ENCODE peak calls at places on chromosomes 13 and 19, in nine cellular contexts. U is cardiac fibroblast; M is cardiac muscle cell; L is A549; Q is foreskin fibroblast; W is astrocyte of the spinal cord; S is GM23338; D is CD8-positive, alpha-beta T cell; T is endodermal cell. V is an unnamed sample.

GRCh38 chr19:19595171-19595701 is 23.3 kb downstream of the PBX4 start:
- DNase-seq in U (peak), M (peak), L (no peak), Q (peak), W (peak), S (no peak), D (no peak), T (no peak), V (no peak)

GRCh38 chr13:97330448-97330847 is 103.5 kb upstream of the RAP2A start:
- DNase-seq in U (no peak), M (no peak), L (no peak), Q (no peak), W (no peak), S (no peak), D (no peak), T (no peak), V (no peak)

GRCh38 chr13:86792153-86792651 is 879.0 kb upstream of the SLITRK5 start:
- DNase-seq in U (no peak), M (no peak), L (no peak), Q (no peak), W (no peak), S (peak), D (no peak), T (no peak), V (no peak)

GRCh38 chr19:38842439-38843174 is 7.2 kb downstream of the HNRNPL start:
- DNase-seq in U (no peak), M (no peak), L (peak), Q (no peak), W (no peak), S (no peak), D (peak), T (no peak), V (peak)

GRCh38 chr13:36531746-36532486 is 99.6 kb downstream of the CCNA1 start:
- DNase-seq in U (peak), M (peak), L (no peak), Q (peak), W (peak), S (no peak), D (no peak), T (no peak), V (no peak)

GRCh38 chr19:8004723-8005513 is 523 bp downstream of the ELAVL1 start:
- DNase-seq in U (peak), M (peak), L (no peak), Q (peak), W (peak), S (peak), D (no peak), T (no peak), V (no peak)

GRCh38 chr13:94716016-94716415 is 3.7 kb upstream of the SOX21 start:
- DNase-seq in U (peak), M (peak), L (no peak), Q (no peak), W (peak), S (peak), D (no peak), T (no peak), V (no peak)

GRCh38 chr19:720691-721160 is 12.0 kb downstream of the PALM start:
- DNase-seq in U (no peak), M (no peak), L (no peak), Q (no peak), W (no peak), S (peak), D (no peak), T (no peak), V (no peak)

GRCh38 chr13:78660130-78660857 is 1.3 kb upstream of the OBI1 start:
- DNase-seq in U (no peak), M (peak), L (peak), Q (peak), W (no peak), S (peak), D (peak), T (peak), V (no peak)

GRCh38 chr13:37640499-37640898 is 41.9 kb upstream of the POSTN start:
- DNase-seq in U (peak), M (peak), L (peak), Q (peak), W (peak), S (peak), D (no peak), T (no peak), V (no peak)

GRCh38 chr13:61470801-61471200 is 55.2 kb upstream of the PCDH20 start:
- DNase-seq in U (no peak), M (no peak), L (no peak), Q (no peak), W (no peak), S (no peak), D (no peak), T (no peak), V (no peak)

GRCh38 chr19:1401138-1401888 is at the start of gene GAMT:
- DNase-seq in U (peak), M (peak), L (no peak), Q (peak), W (no peak), S (peak), D (peak), T (peak), V (peak)

GRCh38 chr13:68261105-68261504 is 1031.0 kb upstream of the PCDH9 start:
- DNase-seq in U (no peak), M (no peak), L (no peak), Q (no peak), W (no peak), S (peak), D (no peak), T (peak), V (no peak)

GRCh38 chr19:28242317-28242927 is 970.5 kb downstream of the UQCRFS1 start:
- DNase-seq in U (peak), M (peak), L (peak), Q (peak), W (peak), S (peak), D (no peak), T (peak), V (no peak)

GRCh38 chr13:100707818-100708740 is 33.5 kb upstream of the TMTC4 start:
- DNase-seq in U (no peak), M (peak), L (no peak), Q (no peak), W (peak), S (no peak), D (no peak), T (no peak), V (no peak)

GRCh38 chr19:29665215-29665825 is at the start of gene PLEKHF1:
- DNase-seq in U (peak), M (peak), L (peak), Q (peak), W (peak), S (peak), D (peak), T (peak), V (peak)

GRCh38 chr13:113245858-113246791 is 36.7 kb downstream of the CUL4A start:
- DNase-seq in U (peak), M (peak), L (no peak), Q (peak), W (no peak), S (peak), D (no peak), T (no peak), V (no peak)

GRCh38 chr19:50565984-50566903 is 2.0 kb downstream of the LRRC4B start:
- DNase-seq in U (no peak), M (no peak), L (no peak), Q (no peak), W (no peak), S (peak), D (no peak), T (peak), V (no peak)
- TF ChIP-seq CTCF in U (no peak), M (no peak), L (no peak), Q (no peak), W (no peak), S (no peak), D (no peak), T (no peak), V (no peak)

GRCh38 chr13:73059460-73060250 is 850 bp downstream of the KLF5 start:
- DNase-seq in U (no peak), M (no peak), L (no peak), Q (peak), W (peak), S (peak), D (peak), T (peak), V (peak)

GRCh38 chr13:73057284-73058025 is 1.4 kb upstream of the KLF5 start:
- DNase-seq in U (no peak), M (no peak), L (no peak), Q (no peak), W (no peak), S (no peak), D (no peak), T (no peak), V (no peak)

GRCh38 chr13:73060251-73061160 is 1.7 kb downstream of the KLF5 start:
- DNase-seq in U (peak), M (peak), L (no peak), Q (peak), W (peak), S (no peak), D (no peak), T (no peak), V (no peak)

GRCh38 chr13:73058432-73058740 is 419 bp upstream of the KLF5 start:
- DNase-seq in U (no peak), M (no peak), L (no peak), Q (no peak), W (no peak), S (no peak), D (no peak), T (no peak), V (no peak)

DNA sequence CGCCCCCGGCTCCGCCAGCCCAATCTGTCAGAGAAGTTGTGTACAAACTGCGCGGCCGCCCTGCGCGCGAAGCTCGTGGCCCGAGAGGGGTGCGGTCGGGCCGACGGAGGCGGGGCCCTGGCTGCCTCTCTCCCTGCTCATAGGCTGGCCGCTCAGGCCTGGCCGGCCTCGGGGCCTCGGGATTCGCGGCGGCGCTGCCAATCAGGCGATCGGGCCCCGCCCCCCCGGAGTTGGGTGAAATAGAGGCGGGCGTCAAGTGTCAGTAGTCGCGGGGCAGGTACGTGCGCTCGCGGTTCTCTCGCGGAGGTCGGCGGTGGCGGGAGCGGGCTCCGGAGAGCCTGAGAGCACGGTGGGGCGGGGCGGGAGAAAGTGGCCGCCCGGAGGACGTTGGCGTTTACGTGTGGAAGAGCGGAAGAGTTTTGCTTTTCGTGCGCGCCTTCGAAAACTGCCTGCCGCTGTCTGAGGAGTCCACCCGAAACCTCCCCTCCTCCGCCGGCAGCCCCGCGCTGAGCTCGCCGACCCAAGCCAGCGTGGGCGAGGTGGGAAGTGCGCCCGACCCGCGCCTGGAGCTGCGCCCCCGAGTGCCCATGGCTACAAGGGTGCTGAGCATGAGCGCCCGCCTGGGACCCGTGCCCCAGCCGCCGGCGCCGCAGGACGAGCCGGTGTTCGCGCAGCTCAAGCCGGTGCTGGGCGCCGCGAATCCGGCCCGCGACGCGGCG is at the start of gene KLF5:
- DNase-seq in U (peak), M (peak), L (peak), Q (peak), W (peak), S (peak), D (peak), T (peak), V (peak)
- TF ChIP-seq CTCF in U (no peak), M (peak), L (no peak), Q (no peak), W (no peak), S (no peak), D (no peak), T (no peak), V (no peak)

DNA sequence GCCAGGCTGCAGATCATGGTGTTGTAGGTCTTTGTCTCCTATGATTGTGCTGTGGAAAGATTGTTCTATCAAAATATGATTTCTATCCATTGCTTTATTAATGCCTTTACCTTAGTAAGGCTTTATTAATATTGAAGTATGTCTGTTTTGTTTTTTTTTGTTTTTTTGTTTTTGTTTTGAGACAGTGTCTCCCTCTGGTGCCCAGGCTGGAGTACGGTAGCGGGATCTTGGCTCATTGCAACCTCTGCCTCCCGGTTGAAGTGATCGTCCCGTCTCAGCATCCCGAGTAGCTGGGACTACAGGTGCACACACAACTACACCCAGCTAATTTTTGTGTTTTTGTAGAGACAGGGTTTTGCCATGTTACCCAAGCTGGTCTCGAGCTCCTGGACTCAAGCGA is 7.7 kb downstream of the IRGC start:
- DNase-seq in U (no peak), M (no peak), L (no peak), Q (peak), W (no peak), S (peak), D (no peak), T (no peak), V (no peak)
- TF ChIP-seq CTCF in U (peak), M (peak), L (peak), Q (peak), W (peak), S (peak), D (no peak), T (peak), V (no peak)

DNA sequence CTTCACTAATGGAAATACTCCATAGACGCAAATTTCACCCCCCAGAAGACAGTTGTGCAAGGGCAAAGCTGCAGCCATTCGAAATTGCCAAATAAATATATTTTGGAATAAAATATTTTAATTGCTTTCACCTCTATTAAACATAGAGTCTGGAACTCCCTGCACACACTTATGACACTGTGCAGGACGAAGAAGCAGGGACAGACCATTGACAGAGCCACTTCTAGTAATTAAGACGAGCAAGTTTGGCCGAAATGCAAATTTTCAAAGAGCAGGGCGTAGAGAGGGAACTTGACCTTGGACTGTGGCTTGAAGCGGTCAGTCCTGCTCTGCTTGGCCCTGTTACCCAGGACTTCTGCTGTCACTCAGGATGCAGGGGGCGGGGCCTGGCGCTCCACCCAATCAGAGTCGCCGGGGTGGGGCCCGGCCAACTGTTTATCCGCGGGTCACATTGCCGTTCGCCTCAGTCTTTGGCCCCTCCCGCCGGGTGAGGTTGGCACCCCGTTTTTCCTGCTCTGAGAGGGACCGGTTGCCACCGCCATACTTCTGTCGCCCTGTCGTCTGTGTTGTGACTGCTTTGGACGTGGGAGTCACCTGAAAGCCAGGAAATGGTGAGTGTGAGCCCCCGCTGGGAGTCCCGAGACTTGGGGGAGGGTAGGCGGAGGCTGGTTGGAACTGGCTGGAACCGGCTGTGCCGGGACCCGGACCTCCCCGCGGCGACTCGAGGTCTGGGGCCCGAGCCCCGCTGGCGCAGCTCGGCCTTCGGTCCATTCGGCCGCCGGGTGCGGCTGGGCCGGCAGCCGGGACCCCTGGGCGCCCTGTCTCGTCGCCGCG is at the start of gene ZNF844:
- DNase-seq in U (peak), M (peak), L (no peak), Q (peak), W (peak), S (peak), D (peak), T (peak), V (peak)
- TF ChIP-seq CTCF in U (no peak), M (no peak), L (no peak), Q (no peak), W (no peak), S (no peak), D (no peak), T (no peak), V (no peak)

GRCh38 chr19:3549816-3550215 is 7.6 kb downstream of the MFSD12 start:
- DNase-seq in U (no peak), M (no peak), L (no peak), Q (no peak), W (no peak), S (no peak), D (no peak), T (no peak), V (no peak)

GRCh38 chr19:3547301-3547731 is 8.3 kb downstream of the TEKTIP1 start:
- DNase-seq in U (no peak), M (no peak), L (no peak), Q (peak), W (no peak), S (no peak), D (no peak), T (peak), V (no peak)

GRCh38 chr19:3546119-3546518 is 7.1 kb downstream of the TEKTIP1 start:
- DNase-seq in U (no peak), M (no peak), L (no peak), Q (no peak), W (no peak), S (no peak), D (no peak), T (no peak), V (no peak)

GRCh38 chr19:3548594-3548993 is 8.8 kb downstream of the MFSD12 start:
- DNase-seq in U (no peak), M (no peak), L (no peak), Q (no peak), W (no peak), S (no peak), D (no peak), T (no peak), V (no peak)

DNA sequence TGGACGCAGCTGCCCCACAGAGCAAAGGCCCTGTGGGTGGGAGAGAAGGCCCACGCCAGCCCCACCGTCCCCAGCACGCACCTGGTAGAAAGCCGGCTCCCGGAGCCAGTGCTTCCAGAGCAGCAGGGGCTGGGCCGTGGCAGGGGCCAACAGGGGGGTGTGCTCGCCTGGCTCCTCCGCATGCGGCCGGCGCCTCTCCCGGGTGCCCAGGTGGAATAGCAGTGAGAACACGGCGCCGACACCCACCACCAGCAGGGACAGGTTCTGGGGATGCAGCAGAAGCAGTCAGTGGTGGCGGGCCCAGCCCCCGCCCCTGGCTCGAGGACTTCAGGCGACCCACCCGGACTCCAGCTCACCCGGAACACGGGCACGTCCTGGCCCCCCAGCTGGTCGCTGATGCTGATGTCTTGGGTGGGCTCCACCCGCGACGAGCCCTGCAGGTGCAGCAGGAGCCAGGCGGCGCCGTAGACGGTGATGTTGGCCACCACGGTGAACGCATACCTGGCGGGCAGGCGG is 8.9 kb downstream of the TEKTIP1 start:
- DNase-seq in U (no peak), M (no peak), L (no peak), Q (no peak), W (no peak), S (no peak), D (no peak), T (no peak), V (no peak)
- TF ChIP-seq CTCF in U (no peak), M (no peak), L (no peak), Q (no peak), W (no peak), S (no peak), D (peak), T (no peak), V (peak)

DNA sequence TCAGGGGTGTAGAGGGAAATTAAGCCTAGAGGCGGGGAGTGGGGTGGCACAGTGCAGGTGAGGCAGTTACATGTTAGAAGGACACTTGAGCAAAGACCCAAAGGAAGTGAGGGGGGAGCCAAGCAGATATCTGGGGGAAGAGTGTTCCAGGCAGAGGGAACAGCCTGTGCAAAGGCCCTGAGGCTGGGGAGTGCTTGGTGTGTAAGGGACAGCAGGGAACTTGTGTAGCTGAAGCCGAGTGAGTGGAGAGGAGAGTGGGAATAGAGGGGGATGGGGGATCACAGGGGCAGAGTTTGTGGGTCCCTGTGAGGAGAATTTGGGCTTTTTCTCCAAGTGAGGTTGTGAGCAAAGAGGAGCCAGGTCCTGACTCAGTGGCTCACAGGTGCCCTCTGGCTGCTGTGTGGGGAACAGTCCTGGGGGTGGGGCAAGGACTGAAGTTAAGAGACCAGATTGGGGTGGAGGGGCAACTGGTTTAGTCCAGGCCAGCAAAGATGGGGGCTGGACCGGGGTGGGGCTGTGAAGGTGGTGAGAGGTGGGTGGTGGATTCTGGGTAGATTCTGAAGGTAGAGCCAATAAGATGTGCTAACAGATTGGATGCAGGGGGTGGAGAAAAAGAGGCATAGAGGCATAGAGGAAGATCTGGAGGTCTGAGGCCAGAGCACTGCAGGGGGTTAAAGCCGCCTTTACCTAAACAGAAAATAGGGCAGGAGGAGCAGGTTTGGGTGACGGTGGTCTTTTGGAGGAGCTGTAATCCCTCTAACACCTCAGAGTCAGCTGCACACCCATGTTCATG is 75.3 kb downstream of the CACNA1A start:
- DNase-seq in U (peak), M (peak), L (peak), Q (peak), W (peak), S (peak), D (peak), T (peak), V (peak)
- TF ChIP-seq CTCF in U (peak), M (peak), L (peak), Q (peak), W (peak), S (peak), D (peak), T (peak), V (peak)

GRCh38 chr13:98406971-98407370 is 169.9 kb downstream of the STK24 start:
- DNase-seq in U (no peak), M (no peak), L (no peak), Q (no peak), W (no peak), S (no peak), D (no peak), T (no peak), V (no peak)

GRCh38 chr13:98405690-98406344 is 171.1 kb downstream of the STK24 start:
- DNase-seq in U (no peak), M (no peak), L (no peak), Q (no peak), W (no peak), S (no peak), D (no peak), T (no peak), V (no peak)

GRCh38 chr13:98409281-98409680 is 167.6 kb downstream of the STK24 start:
- DNase-seq in U (no peak), M (no peak), L (no peak), Q (no peak), W (no peak), S (no peak), D (no peak), T (no peak), V (no peak)

GRCh38 chr13:98406475-98406874 is 170.4 kb downstream of the STK24 start:
- DNase-seq in U (no peak), M (no peak), L (no peak), Q (no peak), W (no peak), S (no peak), D (no peak), T (no peak), V (no peak)

GRCh38 chr13:98407575-98407974 is 169.3 kb downstream of the STK24 start:
- DNase-seq in U (no peak), M (no peak), L (no peak), Q (no peak), W (no peak), S (no peak), D (no peak), T (no peak), V (no peak)
- TF ChIP-seq CTCF in U (no peak), M (no peak), L (no peak), Q (no peak), W (no peak), S (no peak), D (no peak), T (no peak), V (no peak)